ENCODE peak calls at places on chromosomes 2 and 18, in seven cellular contexts. Z, X, J, K, W, H and P are unnamed samples.

GRCh38 chr2:3683748-3684454 is 19.5 kb upstream of the DCDC2C start:
- DNase-seq in Z (no peak), H (peak; percentile 61), X (no peak), K (no peak), J (no peak), W (no peak), P (no peak)

GRCh38 chr2:205708231-205708631 is 25.9 kb downstream of the NRP2 start:
- DNase-seq in X (no peak), H (peak; percentile 90), J (no peak), Z (no peak), K (no peak), W (no peak), P (no peak)

GRCh38 chr2:178322068-178322467 is 127.8 kb downstream of the OSBPL6 start:
- DNase-seq in J (no peak), Z (no peak), W (no peak), X (no peak), H (no peak), K (no peak), P (no peak)

GRCh38 chr2:144553379-144553778 is 33.5 kb upstream of the ZEB2 start:
- DNase-seq in W (no peak), H (peak; percentile 97), J (no peak), Z (no peak), K (no peak), X (no peak), P (no peak)

GRCh38 chr2:44766777-44767176 is 174.7 kb upstream of the SIX3 start:
- DNase-seq in K (no peak), X (no peak), J (no peak), Z (no peak), W (no peak), H (no peak), P (no peak)

GRCh38 chr2:240787521-240788472 is 32.2 kb downstream of the KIF1A start:
- DNase-seq in K (peak; percentile 24), J (no peak), X (peak; percentile 58), H (no peak), Z (no peak), W (no peak), P (no peak)

GRCh38 chr18:52992041-52992440 is 652.0 kb downstream of the DCC start:
- DNase-seq in Z (peak; percentile 36), K (no peak), X (no peak), W (no peak), H (no peak), J (peak; percentile 80), P (no peak)

GRCh38 chr2:184598313-184599053 is at the start of gene ZNF804A:
- DNase-seq in Z (peak; percentile 45), J (peak; percentile 55), H (peak; percentile 52), K (peak; percentile 52), X (peak; percentile 90), W (peak; percentile 78), P (peak; percentile 40)

GRCh38 chr18:36454258-36454657 is 156.7 kb downstream of the FHOD3 start:
- DNase-seq in H (no peak), J (no peak), K (no peak), X (no peak), Z (no peak), W (no peak), P (no peak)

GRCh38 chr2:13020469-13020868 is 303.7 kb downstream of the TRIB2 start:
- DNase-seq in W (no peak), Z (no peak), X (no peak), J (no peak), H (no peak), K (no peak), P (no peak)

GRCh38 chr2:160355080-160355479 is 138.5 kb downstream of the RBMS1 start:
- DNase-seq in J (no peak), H (no peak), W (no peak), K (no peak), Z (no peak), X (no peak), P (no peak)

GRCh38 chr18:46346896-46347630 is 242.9 kb downstream of the HAUS1 start:
- DNase-seq in W (peak; percentile 82), Z (no peak), K (no peak), J (no peak), H (no peak), X (no peak), P (no peak)

DNA sequence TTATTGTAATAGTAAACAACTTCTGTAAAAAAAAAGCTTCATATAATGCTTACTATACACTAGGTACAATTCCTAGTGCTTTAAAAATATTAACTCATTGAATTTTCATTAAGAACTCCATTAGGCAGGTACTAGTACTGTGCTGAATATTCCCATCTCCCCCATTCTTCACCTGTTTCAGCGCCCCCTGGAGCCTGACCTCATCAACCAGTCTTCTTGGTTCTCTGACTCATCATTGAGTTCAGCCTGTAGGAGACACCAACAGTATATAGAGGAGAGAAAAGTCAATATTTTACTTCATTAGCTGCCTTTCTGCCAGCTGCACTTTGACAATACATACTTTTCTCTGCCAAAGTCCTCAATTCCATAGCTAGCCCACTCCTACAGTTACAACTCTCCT is 1009.9 kb upstream of the KLHL29 start:
- DNase-seq in H (no peak), W (no peak), X (no peak), J (peak; percentile 50), K (no peak), Z (peak; percentile 26), P (peak; percentile 12)
- TF ChIP-seq CTCF in H (no peak), W (no peak), X (no peak), J (peak; percentile 60), K (no peak), Z (no peak), P (no peak)

DNA sequence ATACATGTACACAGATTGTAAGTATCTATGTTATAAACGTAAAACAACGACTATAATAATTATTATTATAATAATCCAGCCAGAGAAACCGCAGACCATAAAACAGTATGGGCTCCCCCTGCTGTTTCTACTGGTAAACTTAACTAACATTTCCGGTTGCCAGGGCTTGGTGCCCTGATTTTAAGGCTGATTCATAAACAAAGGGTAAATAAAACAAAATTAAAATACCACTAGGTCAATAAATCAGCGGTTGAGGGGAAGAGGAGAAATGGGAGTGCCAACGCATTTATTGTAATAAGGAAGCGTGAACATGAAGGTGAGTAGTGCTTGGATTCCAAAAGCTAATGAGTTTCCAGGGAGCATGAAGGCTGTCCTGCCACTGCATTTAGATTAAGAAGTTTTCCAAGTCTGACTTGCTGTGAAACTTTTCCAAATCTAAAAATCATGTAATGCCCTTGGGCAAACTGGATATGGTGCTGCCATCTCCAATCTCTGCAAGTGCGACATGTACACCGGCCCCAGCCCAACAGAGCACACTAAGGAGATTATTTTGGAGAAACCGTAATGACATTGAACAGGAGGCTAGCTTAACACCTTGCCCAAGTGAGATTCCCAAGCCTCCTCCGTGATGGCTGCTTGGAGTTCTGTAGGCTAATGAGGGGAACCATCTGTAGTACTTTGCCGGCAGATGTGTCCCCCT is 50.7 kb upstream of the HNRNPA3 start:
- DNase-seq in X (no peak), Z (no peak), H (peak; percentile 41), K (no peak), W (no peak), J (peak; percentile 59), P (peak; percentile 38)
- TF ChIP-seq CTCF in X (peak; percentile 51), Z (peak; percentile 57), H (peak; percentile 57), K (no peak), W (peak; percentile 85), J (peak; percentile 50), P (peak; percentile 41)

DNA sequence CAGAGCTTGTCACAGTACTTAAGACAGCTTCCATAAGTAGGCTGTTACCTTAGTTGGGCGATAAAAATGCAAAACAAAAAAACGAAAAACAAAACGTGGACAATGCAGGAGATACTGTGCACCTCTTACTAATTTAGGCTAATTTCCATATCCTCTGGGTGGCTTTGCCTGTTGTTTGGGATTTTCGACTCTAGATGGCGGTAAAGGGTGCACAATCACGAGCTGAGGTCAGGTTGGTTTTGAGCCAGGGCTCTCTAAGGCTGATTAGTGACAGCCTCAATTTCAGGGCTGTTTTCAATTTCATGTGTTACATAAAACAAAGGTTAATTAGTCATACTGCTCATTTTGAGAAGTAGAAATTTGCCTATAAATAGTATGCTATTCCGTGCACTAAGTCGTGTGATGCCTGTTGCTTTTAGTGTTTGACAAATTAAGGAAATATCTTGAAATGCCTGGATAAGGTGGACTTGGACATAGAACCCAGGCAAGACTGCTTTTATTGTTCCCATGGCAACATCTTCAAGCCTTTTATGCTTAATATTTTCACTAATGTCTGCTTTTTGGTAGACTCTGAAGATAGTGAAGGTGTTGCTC is 493.1 kb downstream of the SOCS6 start:
- DNase-seq in W (no peak), K (no peak), X (no peak), Z (peak; percentile 12), J (peak; percentile 49), H (peak; percentile 1), P (peak; percentile 71)
- TF ChIP-seq CTCF in W (peak; percentile 76), K (no peak), X (peak; percentile 52), Z (no peak), J (peak; percentile 56), H (peak; percentile 41), P (peak; percentile 78)

GRCh38 chr2:50787636-50788035 is 244.3 kb downstream of the NRXN1 start:
- DNase-seq in J (no peak), H (no peak), Z (no peak), W (no peak), K (no peak), X (no peak), P (no peak)

GRCh38 chr2:50782543-50782942 is 249.4 kb downstream of the NRXN1 start:
- DNase-seq in X (no peak), H (peak; percentile 38), J (no peak), Z (no peak), K (no peak), W (no peak), P (no peak)

GRCh38 chr2:50783116-50783515 is 248.8 kb downstream of the NRXN1 start:
- DNase-seq in H (no peak), Z (no peak), X (no peak), J (no peak), W (no peak), K (no peak), P (no peak)

GRCh38 chr2:50785781-50786180 is 246.2 kb downstream of the NRXN1 start:
- DNase-seq in X (no peak), K (no peak), J (no peak), H (no peak), Z (no peak), W (no peak), P (no peak)

GRCh38 chr2:50786345-50786744 is 245.6 kb downstream of the NRXN1 start:
- DNase-seq in X (no peak), W (no peak), K (no peak), Z (no peak), J (peak; percentile 70), H (no peak), P (no peak)
- TF ChIP-seq CTCF in X (no peak), W (no peak), K (no peak), Z (peak; percentile 50), J (peak; percentile 68), H (no peak), P (no peak)